ENCODE peak calls at places on chromosomes 7 and 10, in ten cellular contexts. X is tibial nerve, G is spleen, A is body of pancreas, D is HCT116, Y is Peyer's patch, L is prostate gland, Z is ovary, S is adrenal gland, E is K562. M is an unnamed sample. For H3K36me3, the result is how much of the 10 kb centered on the place peaks cover.

GRCh38 chr10:17056781-17057191 is 72.8 kb downstream of the CUBN start:
- DNase-seq in Y (no peak), D (no peak), X (no peak), E (no peak), G (no peak), A (no peak), Z (no peak), S (no peak), L (no peak), M (no peak)

GRCh38 chr10:124354411-124355382 is 64.0 kb downstream of the OAT start:
- DNase-seq in E (peak), G (peak), D (peak), Z (peak), L (no peak), A (peak), S (peak), X (peak), Y (peak), M (no peak)

GRCh38 chr10:36097696-36098095 is 455.6 kb upstream of the FZD8 start:
- DNase-seq in E (no peak), X (no peak), Z (no peak), S (no peak), D (no peak), Y (no peak), G (no peak), L (no peak), A (no peak), M (no peak)

GRCh38 chr7:108002726-108003590 is at the start of gene LAMB1:
- DNase-seq in D (no peak), L (peak), S (peak), Y (peak), G (peak), Z (peak), E (peak), X (peak), A (peak), M (no peak)

GRCh38 chr10:68073631-68074403 is 1.3 kb downstream of the HERC4 start:
- DNase-seq in X (no peak), L (no peak), D (no peak), G (no peak), Y (no peak), A (no peak), S (no peak), E (peak), Z (no peak), M (no peak)

GRCh38 chr7:3722396-3722846 is 421.4 kb downstream of the SDK1 start:
- DNase-seq in Z (no peak), L (no peak), A (no peak), E (peak), D (peak), X (no peak), Y (peak), S (no peak), G (peak), M (no peak)

GRCh38 chr10:5774987-5775386 is 38.2 kb downstream of the GDI2 start:
- DNase-seq in G (no peak), E (no peak), Y (no peak), S (no peak), A (no peak), X (no peak), L (no peak), D (no peak), Z (no peak), M (no peak)

GRCh38 chr10:132406181-132406580 is 9.2 kb downstream of the PWWP2B start:
- DNase-seq in X (no peak), G (no peak), A (no peak), L (no peak), D (no peak), Y (no peak), S (no peak), Z (no peak), E (no peak), M (no peak)

GRCh38 chr10:33129181-33129928 is 171.3 kb upstream of the ITGB1 start:
- DNase-seq in E (no peak), A (peak), G (no peak), Z (no peak), D (no peak), S (peak), X (peak), Y (no peak), L (no peak), M (no peak)

GRCh38 chr10:113087082-113088029 is 137.3 kb downstream of the TCF7L2 start:
- DNase-seq in X (peak), G (no peak), E (peak), Z (peak), Y (peak), A (peak), D (peak), L (no peak), S (peak), M (no peak)

GRCh38 chr10:72007246-72007892 is 43.2 kb downstream of the CHST3 start:
- DNase-seq in X (no peak), E (peak), Y (no peak), S (peak), A (no peak), G (no peak), D (no peak), L (no peak), Z (peak), M (no peak)

GRCh38 chr7:82527831-82528230 is 84.3 kb upstream of the CACNA2D1 start:
- DNase-seq in G (no peak), Z (no peak), L (no peak), D (no peak), Y (no peak), X (no peak), A (no peak), E (no peak), S (no peak), M (no peak)

GRCh38 chr7:20785211-20786048 is 1.3 kb downstream of the SP8 start:
- DNase-seq in E (no peak), A (no peak), Z (no peak), L (peak), S (no peak), Y (peak), D (no peak), G (no peak), X (no peak), M (no peak)

GRCh38 chr10:93872776-93873175 is 21.0 kb upstream of the SLC35G1 start:
- DNase-seq in Z (no peak), E (no peak), Y (no peak), X (no peak), A (no peak), G (no peak), S (no peak), L (no peak), D (no peak), M (peak)

GRCh38 chr7:74027683-74028320 is at the start of gene ELN:
- DNase-seq in D (no peak), E (no peak), L (peak), Z (peak), Y (no peak), X (peak), A (peak), G (no peak), S (peak), M (peak)

GRCh38 chr10:25604591-25604990 is 329.4 kb upstream of the MYO3A start:
- DNase-seq in D (no peak), E (no peak), Y (no peak), G (no peak), S (no peak), L (no peak), Z (no peak), X (no peak), A (no peak), M (no peak)

GRCh38 chr10:47423476-47423875 is 39.4 kb upstream of the ZNF488 start:
- DNase-seq in Y (no peak), L (no peak), S (no peak), A (no peak), E (no peak), D (no peak), G (no peak), X (no peak), Z (no peak), M (peak)

DNA sequence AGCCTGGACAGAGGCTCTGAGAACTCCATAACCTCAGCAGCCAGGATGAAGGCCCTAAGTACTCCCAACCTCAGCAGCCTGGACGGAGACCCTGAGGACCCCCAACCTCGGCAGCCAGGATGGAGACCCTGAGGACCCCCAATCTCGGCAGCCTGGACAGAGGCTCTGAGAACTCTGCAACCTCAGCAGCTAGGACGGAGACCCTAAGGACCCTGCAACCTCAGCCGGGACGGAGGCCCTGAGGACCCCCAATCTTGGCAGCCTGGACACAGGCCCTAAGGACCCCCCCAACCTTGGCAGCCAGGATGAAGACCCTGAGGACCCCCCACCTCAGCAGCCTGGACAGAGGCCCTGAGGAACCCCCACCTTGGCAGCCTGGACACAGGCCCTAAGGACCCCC is 16.5 kb downstream of the RRP12 start:
- DNase-seq in L (no peak), S (no peak), D (no peak), Z (no peak), G (no peak), E (no peak), X (no peak), A (no peak), Y (no peak), M (no peak)
- H3K36me3 ChIP-seq in L (under half), S (under half), D (under half), Z (under half), G (half or more), E (half or more), X (half or more), A (under half), Y (under half), M (under half)

DNA sequence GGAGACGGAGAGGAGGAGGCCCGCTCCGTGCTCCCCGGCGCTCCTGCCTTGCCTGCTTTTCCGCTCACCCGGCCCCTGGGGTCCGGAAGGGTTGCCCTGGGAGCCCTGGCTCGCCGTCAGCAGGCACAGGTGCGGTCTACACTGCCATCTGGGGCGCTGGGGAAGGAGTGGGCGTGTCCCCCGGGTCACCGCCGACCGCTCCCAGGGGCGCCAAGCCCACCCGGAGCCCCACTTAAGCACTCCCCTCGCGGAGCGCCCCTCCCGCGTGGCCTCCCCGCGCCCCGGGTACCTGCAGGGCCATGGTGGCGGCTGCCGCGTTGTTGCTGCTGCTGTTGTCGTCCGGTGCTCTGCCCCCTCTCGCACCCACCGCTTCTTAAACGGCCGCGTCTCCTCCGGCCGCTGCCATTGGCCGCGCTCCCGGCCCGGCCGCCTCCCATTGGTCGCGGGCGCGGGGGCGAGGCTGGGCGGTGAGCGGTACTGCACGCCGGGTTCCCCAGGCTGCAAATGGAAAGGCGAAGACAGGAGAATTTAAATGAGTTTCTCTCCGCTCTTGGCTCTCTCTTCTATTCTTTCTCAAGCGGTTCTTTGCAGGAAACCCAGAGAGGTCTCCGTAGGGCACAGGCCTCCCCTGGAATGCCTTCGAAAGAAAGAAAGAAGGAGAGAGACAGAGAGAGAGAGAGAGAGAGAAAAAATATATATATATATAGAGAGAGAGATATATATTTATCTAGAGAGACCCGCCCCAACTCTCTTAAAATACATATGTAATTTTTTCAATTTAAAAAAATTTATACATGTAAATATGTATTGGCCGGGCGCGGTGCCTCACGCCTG is at the start of gene ACBD7:
- DNase-seq in G (peak), A (peak), S (peak), Y (peak), Z (peak), E (peak), X (peak), D (peak), L (peak), M (no peak)
- TF ChIP-seq POLR2A in G (no peak), A (no peak), S (no peak), Y (no peak), Z (no peak), E (no peak), X (peak), D (no peak), L (no peak), M (no peak)

DNA sequence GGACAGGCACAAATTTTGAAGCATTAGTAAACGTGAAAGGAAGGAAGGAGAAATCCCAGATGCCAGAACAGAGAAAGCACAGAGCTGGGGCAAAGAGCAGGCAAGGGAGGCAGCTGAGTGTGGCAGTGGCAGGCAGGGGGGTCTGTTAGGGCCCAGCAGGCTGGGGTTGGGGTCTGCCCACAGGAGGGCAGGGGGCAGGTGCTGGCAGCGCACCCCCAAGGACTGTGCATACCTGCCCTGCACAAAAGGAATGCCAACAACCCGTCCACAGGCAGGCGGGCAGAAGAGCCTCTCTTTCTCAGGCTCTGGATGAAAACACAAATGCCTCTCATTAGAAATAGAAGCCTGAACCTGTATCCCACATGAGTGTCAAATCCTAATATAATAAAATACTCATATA is 552.3 kb downstream of the PTPRN2 start:
- DNase-seq in G (no peak), Z (no peak), Y (peak), A (no peak), D (no peak), L (no peak), X (no peak), S (no peak), E (no peak), M (no peak)
- H3K36me3 ChIP-seq in G (under half), Z (under half), Y (under half), A (under half), D (under half), L (under half), X (under half), S (under half), E (under half), M (under half)

GRCh38 chr7:99375070-99375807 is 709 bp downstream of the ARPC1B start:
- DNase-seq in E (peak), X (peak), L (peak), A (peak), G (peak), Y (peak), Z (peak), D (no peak), S (peak), M (peak)
- TF ChIP-seq POLR2A in E (no peak), X (peak), L (peak), A (no peak), G (peak), Y (peak), Z (no peak), D (no peak), S (no peak), M (no peak)

GRCh38 chr7:116787881-116788280 is 74.5 kb upstream of the CAPZA2 start:
- DNase-seq in A (no peak), D (no peak), Z (no peak), S (no peak), X (no peak), Y (no peak), L (no peak), G (no peak), E (no peak), M (no peak)
- H3K36me3 ChIP-seq in A (under half), D (half or more), Z (under half), S (under half), X (under half), Y (under half), L (under half), G (under half), E (under half), M (under half)

DNA sequence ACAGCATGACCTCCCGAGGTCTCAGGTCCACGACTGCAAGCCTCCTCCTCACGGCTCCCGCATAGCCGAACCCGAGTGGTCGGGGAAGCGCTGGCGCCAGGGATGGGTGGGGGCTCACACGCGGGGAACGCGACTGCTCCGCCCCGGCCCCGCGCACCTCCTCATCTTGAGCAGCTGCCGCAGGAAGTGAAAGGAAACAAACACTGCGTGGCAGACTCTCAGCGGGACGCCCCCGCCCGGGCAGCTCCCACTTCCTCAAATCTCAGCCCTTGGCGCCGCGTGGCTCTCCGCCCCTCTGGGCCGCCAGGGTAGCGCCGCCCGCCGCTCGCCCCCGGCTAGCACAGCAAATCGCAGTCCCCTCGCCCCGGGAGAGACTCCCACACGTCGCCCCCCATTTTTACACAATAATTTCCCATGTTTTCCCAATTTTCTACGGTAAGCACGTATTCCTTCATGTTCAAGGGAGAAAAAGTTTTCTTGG is at the start of gene TMEM243:
- DNase-seq in G (peak), Y (peak), Z (peak), S (peak), A (peak), E (peak), L (peak), X (peak), D (no peak), M (peak)
- TF ChIP-seq POLR2A in G (peak), Y (no peak), Z (peak), S (peak), A (peak), E (no peak), L (peak), X (peak), D (no peak), M (no peak)

GRCh38 chr7:6153646-6154541 is 118.5 kb downstream of the CYTH3 start:
- DNase-seq in X (no peak), D (no peak), Y (no peak), E (no peak), L (no peak), A (no peak), Z (no peak), G (no peak), S (no peak), M (no peak)
- H3K36me3 ChIP-seq in X (half or more), D (under half), Y (under half), E (half or more), L (under half), A (under half), Z (under half), G (half or more), S (half or more), M (half or more)

DNA sequence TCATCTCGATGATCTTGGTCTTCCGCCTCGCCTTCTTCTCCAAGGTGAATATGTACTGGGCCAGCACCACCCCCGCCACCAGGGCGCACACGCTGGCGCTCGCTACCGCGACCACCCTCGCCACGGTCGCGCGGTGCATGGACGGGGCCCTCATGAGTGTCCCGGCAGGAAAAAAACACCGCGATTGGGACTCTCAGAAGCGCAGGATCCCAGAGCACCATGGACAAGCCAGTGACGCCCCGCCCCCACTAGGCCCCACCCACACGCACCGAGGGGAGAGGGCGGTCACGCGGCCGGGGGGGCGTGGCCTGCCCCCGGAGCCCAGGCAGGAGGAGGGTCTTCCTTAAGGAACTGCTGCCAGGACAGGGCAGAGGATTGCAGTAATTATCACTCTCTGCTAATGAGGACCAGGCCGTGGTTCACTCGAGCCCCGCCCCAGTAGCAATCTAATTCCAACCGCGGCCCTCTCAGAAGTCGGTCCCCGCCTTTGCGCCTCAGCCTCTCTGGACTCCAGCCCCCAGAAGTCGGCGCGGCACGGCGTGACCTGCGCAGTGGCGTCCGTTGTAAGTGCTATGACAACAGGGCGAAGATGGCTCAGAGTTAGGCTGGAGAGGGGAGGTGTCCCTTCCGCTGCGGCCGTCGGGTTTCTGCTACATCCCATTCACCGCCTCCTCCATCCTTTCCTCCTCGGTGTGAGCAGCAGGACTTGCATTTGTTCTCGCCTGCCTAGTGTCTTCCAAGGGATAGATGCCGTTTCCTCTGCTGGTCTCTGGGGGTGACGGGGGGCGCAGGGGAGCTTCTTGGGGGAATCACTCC is at the start of gene BBS9:
- DNase-seq in G (peak), X (peak), L (peak), E (peak), A (peak), Z (peak), Y (peak), S (peak), D (peak), M (peak)
- TF ChIP-seq POLR2A in G (no peak), X (peak), L (peak), E (peak), A (no peak), Z (peak), Y (peak), S (no peak), D (peak), M (no peak)

M was measured in esophagus muscularis mucosa.